ENCODE peak calls at places on chromosomes 13 and 19, in five cellular contexts. I is gastrocnemius medialis, G is A549, T is tibial artery, U is keratinocyte. B is an unnamed sample. For H3K4me1, the result is how much of the 10 kb centered on the place peaks cover.

GRCh38 chr19:49200238-49200862 is 42.8 kb downstream of the TRPM4 start:
- DNase-seq in T (no peak), I (no peak), G (peak), U (no peak), B (no peak)

GRCh38 chr13:43058318-43058674 is 34.9 kb downstream of the DNAJC15 start:
- DNase-seq in U (peak), G (peak), I (no peak), T (no peak), B (no peak)

GRCh38 chr13:20340759-20341161 is 108.6 kb upstream of the GJB6 start:
- DNase-seq in U (no peak), T (peak), I (no peak), G (no peak), B (no peak)

GRCh38 chr19:2231621-2232221 is 4.4 kb downstream of the PLEKHJ1 start:
- DNase-seq in T (no peak), U (no peak), I (no peak), G (peak), B (no peak)

GRCh38 chr13:46386996-46387851 is at the start of gene RUBCNL:
- DNase-seq in T (no peak), U (peak), G (peak), I (no peak), B (no peak)

GRCh38 chr13:77696006-77696862 is 1.3 kb upstream of the SLAIN1 start:
- DNase-seq in T (no peak), G (no peak), U (no peak), I (no peak), B (no peak)

GRCh38 chr13:113651511-113652403 is 6.2 kb downstream of the ATP4B start:
- DNase-seq in G (no peak), T (peak), I (no peak), U (no peak), B (no peak)

GRCh38 chr13:99926014-99926731 is 45.4 kb downstream of the ZIC5 start:
- DNase-seq in G (peak), U (no peak), T (no peak), I (no peak), B (no peak)

GRCh38 chr13:37640499-37640898 is 41.9 kb upstream of the POSTN start:
- DNase-seq in I (no peak), G (peak), T (no peak), U (no peak), B (no peak)

GRCh38 chr19:11192957-11193939 is 4.1 kb downstream of the KANK2 start:
- DNase-seq in I (no peak), U (no peak), G (no peak), T (no peak), B (no peak)
- H3K4me3 ChIP-seq in I (no peak), U (no peak), G (no peak), T (peak), B (peak)

DNA sequence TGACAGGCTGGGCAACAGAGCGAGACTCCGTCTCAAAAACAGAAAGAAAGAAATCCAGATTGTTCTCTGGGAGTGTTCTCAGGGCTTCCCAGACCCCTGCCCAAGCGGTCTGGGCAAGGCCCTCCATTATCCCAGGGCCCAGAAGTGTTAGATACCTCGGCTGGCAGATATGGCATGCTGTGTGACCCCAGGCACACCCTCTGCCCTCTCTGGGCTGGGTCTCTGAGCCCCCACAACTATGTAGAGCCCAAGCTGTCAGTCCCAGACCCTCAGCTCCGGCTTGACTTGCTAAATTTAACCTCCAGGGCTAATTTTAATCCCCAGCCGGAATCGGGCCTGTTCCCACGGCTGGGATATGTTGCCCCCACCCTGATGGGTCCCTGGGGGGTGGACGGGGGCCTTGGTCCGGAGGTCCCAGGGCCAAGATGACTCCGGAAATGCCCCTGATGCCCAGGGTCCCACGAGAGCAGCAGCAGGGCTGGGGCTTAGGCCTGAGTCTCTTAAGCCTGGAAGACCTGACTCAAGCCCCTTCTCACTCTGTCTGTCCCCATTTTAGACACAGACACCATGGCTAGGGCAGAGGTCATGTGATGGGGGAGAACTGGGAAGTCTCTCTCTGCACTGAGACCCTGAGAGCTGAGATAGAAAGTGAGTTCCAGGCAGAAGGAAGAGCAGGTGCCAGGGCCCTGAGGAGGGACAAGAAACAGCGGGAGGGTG is 14.5 kb upstream of the TMEM161A start:
- DNase-seq in U (no peak), I (no peak), T (no peak), G (no peak), B (no peak)
- TF ChIP-seq CTCF in U (no peak), I (no peak), T (no peak), G (no peak), B (no peak)

GRCh38 chr13:97498419-97498818 is 64.5 kb downstream of the RAP2A start:
- DNase-seq in T (no peak), U (no peak), G (no peak), I (no peak), B (no peak)
- H3K4me1 ChIP-seq in T (under half), U (under half), G (under half), I (under half), B (under half)

GRCh38 chr19:13938361-13939027 is at the start of gene PODNL1:
- DNase-seq in T (peak), I (no peak), U (no peak), G (no peak), B (no peak)
- H3K4me3 ChIP-seq in T (peak), I (no peak), U (no peak), G (no peak), B (peak)

DNA sequence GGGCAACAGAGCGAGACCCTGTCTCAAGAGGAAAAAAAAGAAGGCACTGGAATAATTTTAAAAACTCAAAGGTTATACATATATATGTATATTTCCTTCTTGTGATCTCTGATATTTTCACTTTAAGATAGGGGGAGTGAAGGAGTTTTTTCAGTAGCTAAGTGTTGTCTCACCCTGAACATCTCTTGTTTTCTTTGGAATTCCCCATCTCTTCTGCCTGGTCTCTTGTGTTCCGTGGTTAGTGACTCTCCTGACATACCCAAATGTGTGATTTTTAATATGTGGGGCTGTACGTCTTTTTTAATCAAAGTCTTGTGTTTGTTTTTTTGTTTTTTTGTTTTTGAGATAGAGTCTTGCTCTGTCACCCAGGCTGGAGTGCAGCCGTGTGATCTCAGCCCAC is 15.3 kb upstream of the KCTD4 start:
- DNase-seq in T (no peak), I (no peak), U (no peak), G (no peak), B (no peak)
- TF ChIP-seq CTCF in T (no peak), I (no peak), U (no peak), G (no peak), B (no peak)

DNA sequence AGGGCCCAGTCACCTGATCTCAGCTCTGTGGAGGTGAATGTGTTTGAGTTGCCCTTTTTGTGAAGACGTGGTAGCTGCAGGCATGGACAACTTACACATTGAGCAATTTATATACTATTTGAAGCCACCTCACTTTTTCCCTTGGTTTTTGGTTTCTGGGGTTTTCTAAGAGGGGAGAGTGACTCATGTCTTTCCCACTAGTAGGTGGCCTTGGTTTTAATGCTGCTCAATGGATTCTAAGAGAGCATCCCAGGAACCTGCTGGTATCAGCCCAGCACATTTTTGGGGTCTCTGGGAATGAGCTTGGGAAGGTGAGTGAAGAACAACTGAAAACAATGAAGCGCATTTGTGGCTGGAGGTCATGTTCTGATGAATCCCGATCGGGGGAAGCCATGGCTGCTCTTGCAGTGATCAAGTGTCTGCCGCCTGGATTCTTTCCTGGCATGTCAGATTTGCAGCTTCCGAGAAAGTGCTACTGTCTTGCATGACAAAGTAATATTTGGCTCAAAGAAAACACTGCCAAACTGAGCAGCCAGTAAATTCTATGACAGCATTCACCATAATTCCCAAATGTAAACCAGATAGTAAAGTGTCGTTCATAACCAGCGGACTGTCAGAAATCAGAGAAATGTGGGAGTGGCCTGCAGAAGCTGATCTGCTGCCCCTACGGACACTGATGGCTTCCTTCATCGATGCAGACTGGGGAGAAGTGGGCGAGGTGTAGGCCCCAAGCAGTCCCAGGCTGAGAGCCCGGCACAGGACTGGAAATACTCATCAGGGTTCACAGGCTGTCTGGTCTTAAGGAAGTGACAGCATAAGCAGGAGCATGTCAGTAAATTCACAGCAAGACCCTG is 98.7 kb downstream of the COL4A2 start:
- DNase-seq in T (no peak), U (no peak), I (no peak), G (no peak), B (no peak)
- H3K4me1 ChIP-seq in T (half or more), U (under half), I (under half), G (under half), B (half or more)

GRCh38 chr19:13833330-13834265 is 38.4 kb downstream of the ZSWIM4 start:
- DNase-seq in G (peak), U (no peak), I (peak), T (peak), B (peak)
- H3K4me3 ChIP-seq in G (peak), U (no peak), I (peak), T (peak), B (peak)

GRCh38 chr19:56314018-56314583 is 538 bp downstream of the ZSCAN5A start:
- DNase-seq in I (no peak), U (no peak), T (no peak), G (no peak), B (no peak)

GRCh38 chr19:56310462-56310861 is 4.2 kb downstream of the ZSCAN5A start:
- DNase-seq in U (no peak), I (no peak), T (no peak), G (no peak), B (no peak)

GRCh38 chr19:56314584-56315075 is at the start of gene ZSCAN5A:
- DNase-seq in G (peak), I (peak), U (peak), T (peak), B (peak)

GRCh38 chr19:56312787-56313343 is 1.8 kb downstream of the ZSCAN5A start:
- DNase-seq in T (no peak), I (no peak), G (no peak), U (no peak), B (no peak)

DNA sequence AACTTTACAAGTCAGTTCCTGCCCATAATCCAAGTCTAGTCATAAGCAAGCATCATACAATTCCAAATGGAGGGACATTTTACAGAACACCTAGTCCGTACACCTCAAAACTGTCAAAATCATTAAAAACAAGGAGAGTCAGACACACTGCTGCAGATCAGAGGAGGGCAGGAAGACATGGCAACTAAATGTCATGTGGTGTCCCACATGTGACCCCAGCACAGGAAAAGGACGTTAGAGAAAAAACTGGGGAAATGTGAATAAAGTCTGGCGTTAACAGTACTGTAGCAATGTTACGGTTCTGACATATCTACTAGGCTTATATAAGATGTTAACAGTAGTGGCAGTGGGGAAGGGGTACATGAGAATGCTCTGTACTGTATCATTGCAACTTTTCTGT is 2.3 kb downstream of the ZSCAN5A start:
- DNase-seq in G (no peak), T (no peak), I (no peak), U (no peak), B (no peak)
- TF ChIP-seq CTCF in G (no peak), T (no peak), I (no peak), U (no peak), B (no peak)

GRCh38 chr13:41019027-41019487 is at the start of gene ELF1:
- DNase-seq in U (peak), T (peak), G (peak), I (peak), B (no peak)

GRCh38 chr13:41017153-41017552 is 2.0 kb downstream of the ELF1 start:
- DNase-seq in I (peak), U (no peak), G (peak), T (peak), B (no peak)

GRCh38 chr13:41018583-41018909 is 570 bp downstream of the ELF1 start:
- DNase-seq in I (no peak), T (no peak), G (no peak), U (no peak), B (no peak)

GRCh38 chr13:41017744-41018582 is 1.2 kb downstream of the ELF1 start:
- DNase-seq in I (no peak), T (no peak), G (peak), U (no peak), B (no peak)

DNA sequence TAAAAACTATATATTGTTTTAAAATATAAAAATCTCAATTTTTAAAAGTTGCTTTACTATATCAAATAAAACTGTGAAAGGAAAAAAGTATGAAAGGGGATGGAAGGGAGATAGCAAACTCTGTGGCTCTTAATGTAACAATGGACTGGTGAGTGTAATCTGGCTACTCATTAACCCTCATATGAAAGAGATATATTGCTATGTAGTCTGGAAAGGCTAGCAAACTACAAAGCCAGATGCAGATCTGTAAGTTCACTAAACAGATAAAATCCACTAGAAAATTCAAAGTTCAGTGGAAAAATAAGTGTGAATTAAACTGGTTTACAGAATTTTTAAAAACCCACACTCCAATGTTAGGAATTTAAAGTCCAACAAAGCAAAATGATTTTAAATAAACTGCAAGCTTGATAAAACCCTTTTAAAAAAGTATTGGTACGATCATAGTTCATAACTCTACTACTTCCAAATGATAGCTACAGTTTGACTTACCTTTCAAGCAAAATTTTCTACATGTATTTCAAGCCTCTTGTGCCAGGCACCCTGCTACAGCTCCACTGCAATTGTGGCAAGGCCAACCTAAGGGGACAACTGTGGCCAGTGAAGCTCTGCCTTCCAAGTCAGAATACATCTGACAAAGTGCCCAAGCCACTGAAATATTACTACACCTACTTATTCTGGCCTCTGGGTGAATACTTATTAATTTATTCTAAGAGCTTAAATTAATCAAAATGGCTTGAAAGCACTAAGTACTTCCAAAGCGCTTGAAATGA is 647 bp upstream of the ELF1 start:
- DNase-seq in G (no peak), U (no peak), I (no peak), T (no peak), B (no peak)
- H3K4me1 ChIP-seq in G (under half), U (under half), I (under half), T (under half), B (under half)

B was measured in esophagus muscularis mucosa.